ENCODE peak calls at places on chromosomes 7 and 10, in seven cellular contexts. I is body of pancreas, E is GM23248, K is left ventricle myocardium inferior, B is tibial nerve, T is left lung, P is HCT116. D is an unnamed sample. For H3K4me1, the result is how much of the 10 kb centered on the place peaks cover.

GRCh38 chr10:19977097-19977521 is 160.9 kb downstream of the PLXDC2 start:
- DNase-seq in I (no peak), E (no peak), K (no peak), B (no peak), T (no peak), P (no peak), D (no peak)

GRCh38 chr10:133179651-133180050 is 19.6 kb downstream of the KNDC1 start:
- DNase-seq in I (peak), E (no peak), K (no peak), B (no peak), T (no peak), P (no peak), D (no peak)

GRCh38 chr10:61662794-61663259 is at the start of gene CABCOCO1:
- DNase-seq in I (peak), E (peak), K (peak), B (peak), T (peak), P (peak), D (peak)

GRCh38 chr7:24732646-24733413 is 24.4 kb downstream of the GSDME start:
- DNase-seq in I (no peak), E (peak), K (no peak), B (no peak), T (no peak), P (no peak), D (peak)

GRCh38 chr10:75508814-75509306 is 77.4 kb downstream of the LRMDA start:
- DNase-seq in I (no peak), E (peak), K (no peak), B (no peak), T (no peak), P (no peak), D (no peak)

GRCh38 chr7:79471283-79471682 is 17.8 kb upstream of the MAGI2 start:
- DNase-seq in I (no peak), E (no peak), K (no peak), B (no peak), T (no peak), P (no peak), D (no peak)

GRCh38 chr10:98357208-98357836 is 57.7 kb downstream of the PYROXD2 start:
- DNase-seq in I (no peak), E (peak), K (no peak), B (no peak), T (no peak), P (no peak), D (peak)

GRCh38 chr7:112201421-112201820 is 4.8 kb downstream of the DOCK4 start:
- DNase-seq in I (no peak), E (peak), K (no peak), B (no peak), T (no peak), P (no peak), D (peak)

GRCh38 chr10:91694170-91694794 is 61.4 kb upstream of the PPP1R3C start:
- DNase-seq in I (peak), E (peak), K (no peak), B (no peak), T (no peak), P (peak), D (peak)

GRCh38 chr10:93514496-93514895 is 18.1 kb downstream of the CEP55 start:
- DNase-seq in I (no peak), E (no peak), K (no peak), B (no peak), T (no peak), P (no peak), D (no peak)

GRCh38 chr7:128103498-128104108 is 72.4 kb upstream of the LRRC4 start:
- DNase-seq in I (peak), E (peak), K (peak), B (peak), T (no peak), P (no peak), D (peak)

GRCh38 chr10:78385599-78385998 is 351.9 kb downstream of the RPS24 start:
- DNase-seq in I (no peak), E (no peak), K (no peak), B (no peak), T (no peak), P (no peak), D (no peak)

GRCh38 chr10:94487575-94487974 is 58.0 kb upstream of the HELLS start:
- DNase-seq in I (no peak), E (no peak), K (no peak), B (no peak), T (no peak), P (no peak), D (no peak)

GRCh38 chr10:86856156-86856555 is 99.7 kb downstream of the BMPR1A start:
- DNase-seq in I (no peak), E (no peak), K (no peak), B (no peak), T (no peak), P (no peak), D (no peak)
- H3K4me1 ChIP-seq in I (under half), E (under half), K (under half), B (under half), T (under half), P (under half), D (under half)

GRCh38 chr7:66500087-66500486 is 128.6 kb upstream of the KCTD7 start:
- DNase-seq in I (no peak), E (no peak), K (no peak), B (no peak), T (no peak), P (peak), D (no peak)
- H3K4me1 ChIP-seq in I (under half), E (under half), K (under half), B (under half), T (under half), P (under half), D (under half)

GRCh38 chr7:27767374-27767773 is 27.4 kb downstream of the TAX1BP1 start:
- DNase-seq in I (no peak), E (peak), K (no peak), B (no peak), T (no peak), P (no peak), D (peak)
- H3K4me1 ChIP-seq in I (under half), E (under half), K (under half), B (under half), T (under half), P (under half), D (under half)

GRCh38 chr10:86863443-86863842 is 94.0 kb downstream of the MMRN2 start:
- DNase-seq in I (no peak), E (no peak), K (no peak), B (no peak), T (no peak), P (no peak), D (no peak)
- H3K4me1 ChIP-seq in I (under half), E (under half), K (under half), B (under half), T (under half), P (under half), D (under half)

D was measured in adipocyte.